ENCODE peak calls at places on chromosome 2, in seven cellular contexts. One of them, this sample, is unnamed.

GRCh38 chr2:205763708-205764501 is 81.6 kb downstream of the NRP2 start:
- DNase-seq in GM23248: peak
- DNase-seq in fibroblast of the aortic adventitia: peak
- DNase-seq in choroid plexus epithelial cell: peak
- DNase-seq in left ventricle myocardium inferior: peak
- DNase-seq in lung: peak
- DNase-seq in AG10803: peak
- DNase-seq in this sample: peak

GRCh38 chr2:101410716-101411115 is 23.4 kb upstream of the CREG2 start:
- DNase-seq in GM23248: no peak
- DNase-seq in fibroblast of the aortic adventitia: no peak
- DNase-seq in choroid plexus epithelial cell: no peak
- DNase-seq in left ventricle myocardium inferior: no peak
- DNase-seq in lung: no peak
- DNase-seq in AG10803: no peak
- DNase-seq in this sample: no peak

GRCh38 chr2:163600801-163601200 is 135.0 kb downstream of the FIGN start:
- DNase-seq in GM23248: no peak
- DNase-seq in fibroblast of the aortic adventitia: no peak
- DNase-seq in choroid plexus epithelial cell: no peak
- DNase-seq in left ventricle myocardium inferior: no peak
- DNase-seq in lung: no peak
- DNase-seq in AG10803: no peak
- DNase-seq in this sample: no peak

GRCh38 chr2:113000436-113000835 is 4.8 kb upstream of the IL36A start:
- DNase-seq in GM23248: no peak
- DNase-seq in fibroblast of the aortic adventitia: no peak
- DNase-seq in choroid plexus epithelial cell: no peak
- DNase-seq in left ventricle myocardium inferior: no peak
- DNase-seq in lung: no peak
- DNase-seq in AG10803: no peak
- DNase-seq in this sample: no peak

GRCh38 chr2:168118733-168119518 is 128.5 kb downstream of the STK39 start:
- DNase-seq in GM23248: peak
- DNase-seq in fibroblast of the aortic adventitia: peak
- DNase-seq in choroid plexus epithelial cell: peak
- DNase-seq in left ventricle myocardium inferior: no peak
- DNase-seq in lung: no peak
- DNase-seq in AG10803: peak
- DNase-seq in this sample: peak

GRCh38 chr2:66874411-66874810 is 439.5 kb downstream of the MEIS1 start:
- DNase-seq in GM23248: peak
- DNase-seq in fibroblast of the aortic adventitia: peak
- DNase-seq in choroid plexus epithelial cell: peak
- DNase-seq in left ventricle myocardium inferior: no peak
- DNase-seq in lung: no peak
- DNase-seq in AG10803: peak
- DNase-seq in this sample: no peak

GRCh38 chr2:191565647-191566198 is 112.2 kb upstream of the NABP1 start:
- DNase-seq in GM23248: no peak
- DNase-seq in fibroblast of the aortic adventitia: no peak
- DNase-seq in choroid plexus epithelial cell: peak
- DNase-seq in left ventricle myocardium inferior: no peak
- DNase-seq in lung: no peak
- DNase-seq in AG10803: no peak
- DNase-seq in this sample: peak

GRCh38 chr2:212646698-212647097 is 108.1 kb upstream of the ERBB4 start:
- DNase-seq in GM23248: peak
- DNase-seq in fibroblast of the aortic adventitia: peak
- DNase-seq in choroid plexus epithelial cell: peak
- DNase-seq in left ventricle myocardium inferior: no peak
- DNase-seq in lung: no peak
- DNase-seq in AG10803: peak
- DNase-seq in this sample: no peak

GRCh38 chr2:70645733-70646420 is 92.3 kb upstream of the TGFA start:
- DNase-seq in GM23248: peak
- DNase-seq in fibroblast of the aortic adventitia: no peak
- DNase-seq in choroid plexus epithelial cell: no peak
- DNase-seq in left ventricle myocardium inferior: no peak
- DNase-seq in lung: no peak
- DNase-seq in AG10803: no peak
- DNase-seq in this sample: peak

GRCh38 chr2:70641263-70641784 is 87.7 kb upstream of the TGFA start:
- DNase-seq in GM23248: peak
- DNase-seq in fibroblast of the aortic adventitia: no peak
- DNase-seq in choroid plexus epithelial cell: no peak
- DNase-seq in left ventricle myocardium inferior: no peak
- DNase-seq in lung: no peak
- DNase-seq in AG10803: no peak
- DNase-seq in this sample: no peak

GRCh38 chr2:70638561-70638960 is 84.9 kb upstream of the TGFA start:
- DNase-seq in GM23248: no peak
- DNase-seq in fibroblast of the aortic adventitia: no peak
- DNase-seq in choroid plexus epithelial cell: no peak
- DNase-seq in left ventricle myocardium inferior: no peak
- DNase-seq in lung: no peak
- DNase-seq in AG10803: no peak
- DNase-seq in this sample: no peak

GRCh38 chr2:70643715-70644114 is 90.1 kb upstream of the TGFA start:
- DNase-seq in GM23248: peak
- DNase-seq in fibroblast of the aortic adventitia: no peak
- DNase-seq in choroid plexus epithelial cell: no peak
- DNase-seq in left ventricle myocardium inferior: no peak
- DNase-seq in lung: no peak
- DNase-seq in AG10803: no peak
- DNase-seq in this sample: peak

GRCh38 chr2:70639841-70640448 is 86.3 kb upstream of the TGFA start:
- DNase-seq in GM23248: no peak
- DNase-seq in fibroblast of the aortic adventitia: no peak
- DNase-seq in choroid plexus epithelial cell: no peak
- DNase-seq in left ventricle myocardium inferior: no peak
- DNase-seq in lung: no peak
- DNase-seq in AG10803: no peak
- DNase-seq in this sample: no peak
- H3K4me3 ChIP-seq in GM23248: no peak
- H3K4me3 ChIP-seq in fibroblast of the aortic adventitia: no peak
- H3K4me3 ChIP-seq in choroid plexus epithelial cell: no peak
- H3K4me3 ChIP-seq in left ventricle myocardium inferior: no peak
- H3K4me3 ChIP-seq in lung: no peak
- H3K4me3 ChIP-seq in AG10803: no peak
- H3K4me3 ChIP-seq in this sample: no peak

GRCh38 chr2:238847841-238848565 is at the start of gene TWIST2:
- DNase-seq in GM23248: peak
- DNase-seq in fibroblast of the aortic adventitia: peak
- DNase-seq in choroid plexus epithelial cell: peak
- DNase-seq in left ventricle myocardium inferior: peak
- DNase-seq in lung: peak
- DNase-seq in AG10803: peak
- DNase-seq in this sample: peak
- H3K4me3 ChIP-seq in GM23248: peak
- H3K4me3 ChIP-seq in fibroblast of the aortic adventitia: peak
- H3K4me3 ChIP-seq in choroid plexus epithelial cell: peak
- H3K4me3 ChIP-seq in left ventricle myocardium inferior: peak
- H3K4me3 ChIP-seq in lung: peak
- H3K4me3 ChIP-seq in AG10803: peak
- H3K4me3 ChIP-seq in this sample: no peak

DNA sequence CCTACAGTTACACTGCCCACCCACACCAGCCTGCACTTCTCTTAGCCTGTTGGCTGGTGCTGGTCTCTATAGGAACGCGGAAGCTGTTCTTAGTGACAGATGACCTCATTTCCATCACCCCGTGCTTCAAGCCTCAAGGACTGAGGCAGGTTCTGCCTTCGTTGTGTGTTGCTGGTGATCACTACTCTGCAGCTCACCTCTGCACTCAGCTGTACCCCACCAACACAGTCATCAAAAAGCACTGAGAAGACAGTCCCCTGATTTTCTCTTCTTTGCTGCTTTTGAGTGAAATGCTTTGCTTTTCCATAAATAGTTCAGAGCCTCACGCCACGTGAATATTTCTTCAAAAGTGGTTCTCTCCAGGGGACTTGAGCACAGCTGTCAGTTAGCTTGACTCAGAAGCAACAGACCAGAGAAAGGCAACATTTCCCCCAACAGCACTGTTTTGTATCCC is 225.7 kb upstream of the CCDC150 start:
- DNase-seq in GM23248: peak
- DNase-seq in fibroblast of the aortic adventitia: no peak
- DNase-seq in choroid plexus epithelial cell: peak
- DNase-seq in left ventricle myocardium inferior: no peak
- DNase-seq in lung: no peak
- DNase-seq in AG10803: peak
- DNase-seq in this sample: no peak
- H3K4me3 ChIP-seq in GM23248: no peak
- H3K4me3 ChIP-seq in fibroblast of the aortic adventitia: no peak
- H3K4me3 ChIP-seq in choroid plexus epithelial cell: no peak
- H3K4me3 ChIP-seq in left ventricle myocardium inferior: no peak
- H3K4me3 ChIP-seq in lung: no peak
- H3K4me3 ChIP-seq in AG10803: no peak
- H3K4me3 ChIP-seq in this sample: no peak

GRCh38 chr2:229273384-229274338 is 2.6 kb upstream of the PID1 start:
- DNase-seq in GM23248: peak
- DNase-seq in fibroblast of the aortic adventitia: peak
- DNase-seq in choroid plexus epithelial cell: peak
- DNase-seq in left ventricle myocardium inferior: peak
- DNase-seq in lung: peak
- DNase-seq in AG10803: peak
- DNase-seq in this sample: peak
- H3K4me3 ChIP-seq in GM23248: peak
- H3K4me3 ChIP-seq in fibroblast of the aortic adventitia: peak
- H3K4me3 ChIP-seq in choroid plexus epithelial cell: peak
- H3K4me3 ChIP-seq in left ventricle myocardium inferior: peak
- H3K4me3 ChIP-seq in lung: no peak
- H3K4me3 ChIP-seq in AG10803: peak
- H3K4me3 ChIP-seq in this sample: no peak

DNA sequence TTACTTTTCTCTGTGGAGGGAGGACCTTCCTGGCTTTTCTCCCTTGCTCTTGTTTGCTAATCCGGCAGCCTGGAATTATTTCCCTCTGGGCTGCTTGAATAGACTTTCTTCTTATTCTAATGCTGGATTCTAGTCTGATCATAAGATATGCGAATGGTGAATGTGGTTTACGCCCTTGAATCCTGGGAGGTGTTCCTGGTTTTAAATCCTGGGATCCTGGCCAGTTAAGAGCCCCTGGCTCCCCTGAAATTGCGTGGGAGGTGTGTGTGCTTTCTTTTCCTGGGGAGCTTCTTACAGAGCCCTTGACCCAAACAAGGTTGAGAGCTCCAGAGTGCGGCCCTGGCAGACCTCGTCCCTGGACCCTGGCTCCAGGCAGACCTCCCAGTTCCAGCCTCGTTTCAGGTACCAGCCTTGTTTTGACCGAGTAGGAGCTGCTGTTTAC is 2.8 kb downstream of the SH3BP4 start:
- DNase-seq in GM23248: peak
- DNase-seq in fibroblast of the aortic adventitia: peak
- DNase-seq in choroid plexus epithelial cell: peak
- DNase-seq in left ventricle myocardium inferior: no peak
- DNase-seq in lung: no peak
- DNase-seq in AG10803: peak
- DNase-seq in this sample: no peak
- H3K4me3 ChIP-seq in GM23248: peak
- H3K4me3 ChIP-seq in fibroblast of the aortic adventitia: peak
- H3K4me3 ChIP-seq in choroid plexus epithelial cell: no peak
- H3K4me3 ChIP-seq in left ventricle myocardium inferior: peak
- H3K4me3 ChIP-seq in lung: no peak
- H3K4me3 ChIP-seq in AG10803: peak
- H3K4me3 ChIP-seq in this sample: no peak

DNA sequence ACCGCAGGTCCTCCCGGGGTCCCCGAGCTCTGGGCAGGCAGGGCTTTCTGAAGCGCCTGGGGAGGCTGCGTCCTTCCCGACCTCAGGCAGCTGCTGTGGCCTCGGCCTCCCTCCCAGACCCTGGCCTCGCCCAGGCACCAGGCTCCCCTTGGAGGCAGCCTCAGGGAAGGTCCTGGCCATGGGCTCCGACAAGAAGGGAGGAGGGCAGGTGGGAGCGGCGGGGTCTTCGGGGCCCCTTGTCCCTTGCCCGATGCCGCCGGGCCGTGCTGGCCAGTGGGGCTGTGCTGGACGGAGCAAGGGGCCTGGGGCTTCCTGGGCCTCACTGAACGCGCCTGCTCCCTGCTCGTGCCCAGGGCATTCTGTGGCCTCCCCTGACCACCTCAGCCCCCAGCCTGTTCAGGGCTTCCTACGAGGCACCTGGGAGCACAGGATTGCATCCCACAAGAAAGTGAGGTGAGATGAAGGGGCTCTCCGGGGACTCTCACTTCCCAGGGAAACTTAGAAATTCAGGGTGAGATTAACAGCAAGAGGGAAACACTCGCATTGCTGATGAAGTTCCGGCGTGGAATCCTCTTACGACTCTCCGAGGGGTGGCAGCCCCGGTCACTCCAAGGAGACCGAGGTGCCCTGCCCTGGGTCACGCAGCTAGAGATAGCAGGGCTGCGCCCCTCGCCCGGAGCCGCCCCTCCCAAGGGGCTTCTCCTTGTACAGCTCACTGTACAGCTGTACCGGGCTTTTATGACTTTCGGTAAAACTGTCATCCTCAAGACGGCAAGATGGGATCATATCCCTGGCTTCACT is 792 bp downstream of the MFSD2B start:
- DNase-seq in GM23248: no peak
- DNase-seq in fibroblast of the aortic adventitia: no peak
- DNase-seq in choroid plexus epithelial cell: no peak
- DNase-seq in left ventricle myocardium inferior: no peak
- DNase-seq in lung: no peak
- DNase-seq in AG10803: no peak
- DNase-seq in this sample: no peak
- H3K4me3 ChIP-seq in GM23248: peak
- H3K4me3 ChIP-seq in fibroblast of the aortic adventitia: peak
- H3K4me3 ChIP-seq in choroid plexus epithelial cell: peak
- H3K4me3 ChIP-seq in left ventricle myocardium inferior: peak
- H3K4me3 ChIP-seq in lung: no peak
- H3K4me3 ChIP-seq in AG10803: peak
- H3K4me3 ChIP-seq in this sample: no peak